ENCODE peak calls at places on chromosomes 1 and 21, in six cellular contexts. One of them, this sample, is unnamed.

GRCh38 chr1:68221971-68222355 is 10.4 kb downstream of the WLS start:
- DNase-seq in lower lobe of right lung: no peak
- DNase-seq in HFF-Myc: no peak
- DNase-seq in upper lobe of right lung: no peak
- DNase-seq in nephron progenitor cell: no peak
- DNase-seq in IMR-90: peak
- DNase-seq in this sample: no peak

GRCh38 chr1:110408488-110408887 is 994 bp upstream of the LAMTOR5 start:
- DNase-seq in lower lobe of right lung: no peak
- DNase-seq in HFF-Myc: no peak
- DNase-seq in upper lobe of right lung: no peak
- DNase-seq in nephron progenitor cell: no peak
- DNase-seq in IMR-90: no peak
- DNase-seq in this sample: no peak

GRCh38 chr21:44816761-44817505 is 929 bp downstream of the SUMO3 start:
- DNase-seq in lower lobe of right lung: no peak
- DNase-seq in HFF-Myc: no peak
- DNase-seq in upper lobe of right lung: no peak
- DNase-seq in nephron progenitor cell: no peak
- DNase-seq in IMR-90: no peak
- DNase-seq in this sample: no peak

GRCh38 chr1:156571261-156571958 is 955 bp downstream of the IQGAP3 start:
- DNase-seq in lower lobe of right lung: no peak
- DNase-seq in HFF-Myc: peak
- DNase-seq in upper lobe of right lung: no peak
- DNase-seq in nephron progenitor cell: no peak
- DNase-seq in IMR-90: peak
- DNase-seq in this sample: peak

GRCh38 chr1:40944326-40944725 is 35.2 kb upstream of the CTPS1 start:
- DNase-seq in lower lobe of right lung: no peak
- DNase-seq in HFF-Myc: no peak
- DNase-seq in upper lobe of right lung: no peak
- DNase-seq in nephron progenitor cell: no peak
- DNase-seq in IMR-90: peak
- DNase-seq in this sample: peak

GRCh38 chr1:169694304-169694703 is 17.1 kb downstream of the SELL start:
- DNase-seq in lower lobe of right lung: no peak
- DNase-seq in HFF-Myc: no peak
- DNase-seq in upper lobe of right lung: no peak
- DNase-seq in nephron progenitor cell: no peak
- DNase-seq in IMR-90: no peak
- DNase-seq in this sample: no peak

GRCh38 chr1:155052412-155053400 is 1.6 kb downstream of the ADAM15 start:
- DNase-seq in lower lobe of right lung: no peak
- DNase-seq in HFF-Myc: no peak
- DNase-seq in upper lobe of right lung: no peak
- DNase-seq in nephron progenitor cell: no peak
- DNase-seq in IMR-90: no peak
- DNase-seq in this sample: peak

GRCh38 chr1:234231061-234231892 is 142.0 kb upstream of the COA6 start:
- DNase-seq in lower lobe of right lung: no peak
- DNase-seq in HFF-Myc: no peak
- DNase-seq in upper lobe of right lung: no peak
- DNase-seq in nephron progenitor cell: no peak
- DNase-seq in IMR-90: no peak
- DNase-seq in this sample: no peak

GRCh38 chr1:234553241-234554156 is 56.5 kb downstream of the IRF2BP2 start:
- DNase-seq in lower lobe of right lung: no peak
- DNase-seq in HFF-Myc: peak
- DNase-seq in upper lobe of right lung: no peak
- DNase-seq in nephron progenitor cell: no peak
- DNase-seq in IMR-90: peak
- DNase-seq in this sample: no peak

GRCh38 chr1:15345711-15346355 is 63.9 kb upstream of the EFHD2 start:
- DNase-seq in lower lobe of right lung: peak
- DNase-seq in HFF-Myc: no peak
- DNase-seq in upper lobe of right lung: peak
- DNase-seq in nephron progenitor cell: no peak
- DNase-seq in IMR-90: no peak
- DNase-seq in this sample: no peak

GRCh38 chr1:235917267-235917811 is 50.6 kb upstream of the LYST start:
- DNase-seq in lower lobe of right lung: peak
- DNase-seq in HFF-Myc: peak
- DNase-seq in upper lobe of right lung: peak
- DNase-seq in nephron progenitor cell: no peak
- DNase-seq in IMR-90: peak
- DNase-seq in this sample: peak

GRCh38 chr1:109516872-109517271 is 7.3 kb upstream of the AMIGO1 start:
- DNase-seq in lower lobe of right lung: no peak
- DNase-seq in HFF-Myc: peak
- DNase-seq in upper lobe of right lung: no peak
- DNase-seq in nephron progenitor cell: no peak
- DNase-seq in IMR-90: peak
- DNase-seq in this sample: no peak

GRCh38 chr21:31349208-31349607 is 5.1 kb upstream of the TIAM1 start:
- DNase-seq in lower lobe of right lung: no peak
- DNase-seq in HFF-Myc: no peak
- DNase-seq in upper lobe of right lung: no peak
- DNase-seq in nephron progenitor cell: no peak
- DNase-seq in IMR-90: no peak
- DNase-seq in this sample: no peak

GRCh38 chr1:199447906-199448305 is 579.6 kb upstream of the NR5A2 start:
- DNase-seq in lower lobe of right lung: no peak
- DNase-seq in HFF-Myc: no peak
- DNase-seq in upper lobe of right lung: no peak
- DNase-seq in nephron progenitor cell: no peak
- DNase-seq in IMR-90: no peak
- DNase-seq in this sample: peak

GRCh38 chr1:203284411-203285208 is 20.7 kb upstream of the BTG2 start:
- DNase-seq in lower lobe of right lung: no peak
- DNase-seq in HFF-Myc: no peak
- DNase-seq in upper lobe of right lung: peak
- DNase-seq in nephron progenitor cell: no peak
- DNase-seq in IMR-90: no peak
- DNase-seq in this sample: no peak

GRCh38 chr1:86068841-86069756 is 87.5 kb downstream of the COL24A1 start:
- DNase-seq in lower lobe of right lung: no peak
- DNase-seq in HFF-Myc: no peak
- DNase-seq in upper lobe of right lung: no peak
- DNase-seq in nephron progenitor cell: no peak
- DNase-seq in IMR-90: peak
- DNase-seq in this sample: no peak

GRCh38 chr1:59903136-59903754 is 23.3 kb downstream of the CYP2J2 start:
- DNase-seq in lower lobe of right lung: no peak
- DNase-seq in HFF-Myc: no peak
- DNase-seq in upper lobe of right lung: no peak
- DNase-seq in nephron progenitor cell: peak
- DNase-seq in IMR-90: no peak
- DNase-seq in this sample: peak

GRCh38 chr1:162855461-162856150 is 5.4 kb downstream of the CCDC190 start:
- DNase-seq in lower lobe of right lung: no peak
- DNase-seq in HFF-Myc: no peak
- DNase-seq in upper lobe of right lung: no peak
- DNase-seq in nephron progenitor cell: no peak
- DNase-seq in IMR-90: peak
- DNase-seq in this sample: no peak

GRCh38 chr1:18256318-18257235 is 149.0 kb downstream of the IGSF21 start:
- DNase-seq in lower lobe of right lung: peak
- DNase-seq in HFF-Myc: peak
- DNase-seq in upper lobe of right lung: no peak
- DNase-seq in nephron progenitor cell: peak
- DNase-seq in IMR-90: no peak
- DNase-seq in this sample: peak

GRCh38 chr1:247536340-247536739 is at the start of gene OR2C3:
- DNase-seq in lower lobe of right lung: no peak
- DNase-seq in HFF-Myc: no peak
- DNase-seq in upper lobe of right lung: no peak
- DNase-seq in nephron progenitor cell: no peak
- DNase-seq in IMR-90: no peak
- DNase-seq in this sample: no peak

DNA sequence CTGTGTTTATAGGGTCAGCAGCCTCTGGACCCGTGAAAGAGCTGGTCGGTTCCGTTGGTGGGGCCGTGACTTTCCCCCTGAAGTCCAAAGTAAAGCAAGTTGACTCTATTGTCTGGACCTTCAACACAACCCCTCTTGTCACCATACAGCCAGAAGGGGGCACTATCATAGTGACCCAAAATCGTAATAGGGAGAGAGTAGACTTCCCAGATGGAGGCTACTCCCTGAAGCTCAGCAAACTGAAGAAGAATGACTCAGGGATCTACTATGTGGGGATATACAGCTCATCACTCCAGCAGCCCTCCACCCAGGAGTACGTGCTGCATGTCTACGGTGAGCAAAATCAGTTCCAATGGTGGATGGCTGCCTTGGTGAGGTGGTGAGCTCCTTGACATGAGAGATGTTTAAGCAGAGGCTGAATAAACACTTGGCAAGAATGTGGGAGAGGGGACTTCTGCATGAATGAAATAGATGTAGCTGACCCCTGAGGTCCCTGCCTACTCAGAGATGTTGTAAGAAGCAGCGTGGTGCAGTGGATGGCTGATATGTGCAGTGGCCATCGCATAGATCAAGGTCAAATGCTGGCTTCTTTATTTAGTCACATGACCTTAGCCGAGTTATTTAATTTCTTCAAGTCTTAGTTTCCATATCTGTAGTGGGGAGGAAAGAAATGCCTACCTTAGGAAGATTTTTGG is 9.3 kb downstream of the SLAMF7 start:
- DNase-seq in lower lobe of right lung: no peak
- DNase-seq in HFF-Myc: no peak
- DNase-seq in upper lobe of right lung: no peak
- DNase-seq in nephron progenitor cell: no peak
- DNase-seq in IMR-90: no peak
- DNase-seq in this sample: no peak
- TF ChIP-seq CTCF in lower lobe of right lung: no peak
- TF ChIP-seq CTCF in HFF-Myc: peak
- TF ChIP-seq CTCF in upper lobe of right lung: peak
- TF ChIP-seq CTCF in nephron progenitor cell: no peak
- TF ChIP-seq CTCF in IMR-90: no peak
- TF ChIP-seq CTCF in this sample: no peak

GRCh38 chr1:10947691-10948462 is 64.6 kb upstream of the TARDBP start:
- DNase-seq in lower lobe of right lung: no peak
- DNase-seq in HFF-Myc: no peak
- DNase-seq in upper lobe of right lung: no peak
- DNase-seq in nephron progenitor cell: no peak
- DNase-seq in IMR-90: no peak
- DNase-seq in this sample: no peak

GRCh38 chr1:10948463-10948775 is 64.0 kb upstream of the TARDBP start:
- DNase-seq in lower lobe of right lung: no peak
- DNase-seq in HFF-Myc: no peak
- DNase-seq in upper lobe of right lung: no peak
- DNase-seq in nephron progenitor cell: no peak
- DNase-seq in IMR-90: no peak
- DNase-seq in this sample: no peak

GRCh38 chr1:10951977-10952376 is 60.5 kb upstream of the TARDBP start:
- DNase-seq in lower lobe of right lung: no peak
- DNase-seq in HFF-Myc: no peak
- DNase-seq in upper lobe of right lung: no peak
- DNase-seq in nephron progenitor cell: no peak
- DNase-seq in IMR-90: no peak
- DNase-seq in this sample: no peak

GRCh38 chr1:10953505-10954193 is 58.8 kb upstream of the TARDBP start:
- DNase-seq in lower lobe of right lung: no peak
- DNase-seq in HFF-Myc: no peak
- DNase-seq in upper lobe of right lung: no peak
- DNase-seq in nephron progenitor cell: no peak
- DNase-seq in IMR-90: no peak
- DNase-seq in this sample: no peak

GRCh38 chr1:10950316-10951172 is 61.9 kb upstream of the TARDBP start:
- DNase-seq in lower lobe of right lung: no peak
- DNase-seq in HFF-Myc: peak
- DNase-seq in upper lobe of right lung: no peak
- DNase-seq in nephron progenitor cell: no peak
- DNase-seq in IMR-90: no peak
- DNase-seq in this sample: no peak
- TF ChIP-seq CTCF in lower lobe of right lung: no peak
- TF ChIP-seq CTCF in HFF-Myc: no peak
- TF ChIP-seq CTCF in upper lobe of right lung: no peak
- TF ChIP-seq CTCF in nephron progenitor cell: no peak
- TF ChIP-seq CTCF in IMR-90: no peak
- TF ChIP-seq CTCF in this sample: no peak

DNA sequence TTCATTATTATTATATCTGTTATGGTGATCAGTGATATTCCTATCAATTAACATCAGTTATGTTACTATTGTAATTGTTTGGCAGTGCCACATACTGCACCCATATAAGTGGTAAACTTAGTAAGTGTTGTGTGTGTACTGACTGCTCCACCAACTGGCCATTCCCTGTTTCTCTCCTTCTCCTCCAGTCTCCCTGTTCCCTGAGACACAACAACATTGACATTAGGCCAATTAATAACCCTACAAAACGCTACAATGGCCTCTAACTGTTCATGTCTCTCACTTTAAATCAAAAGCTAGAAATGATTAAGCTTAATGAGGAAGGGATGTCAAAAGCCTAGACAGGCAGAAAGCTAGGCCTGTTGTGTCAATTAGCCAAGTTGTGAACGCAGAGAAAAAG is 6.6 kb upstream of the THRAP3 start:
- DNase-seq in lower lobe of right lung: no peak
- DNase-seq in HFF-Myc: no peak
- DNase-seq in upper lobe of right lung: no peak
- DNase-seq in nephron progenitor cell: no peak
- DNase-seq in IMR-90: peak
- DNase-seq in this sample: peak
- TF ChIP-seq CTCF in lower lobe of right lung: no peak
- TF ChIP-seq CTCF in HFF-Myc: no peak
- TF ChIP-seq CTCF in upper lobe of right lung: peak
- TF ChIP-seq CTCF in nephron progenitor cell: no peak
- TF ChIP-seq CTCF in IMR-90: peak
- TF ChIP-seq CTCF in this sample: no peak

DNA sequence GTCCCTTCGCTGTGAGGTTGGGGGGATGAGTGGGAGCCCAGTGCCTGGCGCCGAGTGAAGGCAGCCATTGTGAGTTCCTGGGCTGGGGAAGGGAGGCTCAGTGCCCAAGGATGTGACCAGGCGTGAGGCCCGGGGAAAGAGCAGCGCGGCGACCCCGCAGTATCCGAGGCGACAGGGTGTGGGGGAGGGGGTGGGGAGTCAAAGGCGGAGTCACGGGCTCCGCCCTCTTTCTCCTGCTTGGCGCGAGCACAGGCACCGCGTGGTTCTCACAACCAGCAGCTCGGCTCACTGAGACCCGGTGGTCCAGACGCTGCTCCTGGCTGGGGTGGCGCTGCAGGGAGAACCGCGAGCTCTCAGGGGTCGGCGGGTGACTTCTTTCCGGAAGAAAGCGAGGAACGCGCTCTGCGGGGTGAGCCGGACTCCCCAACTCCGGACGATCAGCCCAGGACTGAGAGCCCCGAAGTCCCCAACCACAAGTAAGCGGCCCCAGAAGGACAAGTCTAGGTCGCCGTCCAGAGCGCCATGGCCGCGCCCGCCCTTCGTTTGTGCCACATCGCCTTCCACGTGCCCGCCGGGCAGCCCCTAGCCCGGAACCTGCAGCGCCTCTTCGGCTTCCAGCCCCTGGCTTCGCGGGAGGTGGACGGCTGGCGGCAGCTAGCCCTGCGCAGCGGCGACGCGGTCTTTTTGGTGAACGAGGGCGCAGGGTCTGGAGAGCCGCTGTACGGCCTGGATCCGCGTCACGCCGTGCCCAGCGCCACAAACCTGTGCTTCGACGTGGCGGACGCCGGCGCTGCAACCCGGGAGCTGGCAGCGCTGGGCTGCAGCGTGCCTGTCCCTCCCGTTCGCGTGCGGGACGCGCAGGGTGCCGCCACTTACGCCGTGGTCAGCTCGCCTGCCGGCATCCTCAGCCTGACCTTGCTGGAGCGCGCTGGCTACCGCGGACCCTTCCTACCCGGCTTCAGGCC is at the start of gene HPDL:
- DNase-seq in lower lobe of right lung: peak
- DNase-seq in HFF-Myc: peak
- DNase-seq in upper lobe of right lung: peak
- DNase-seq in nephron progenitor cell: peak
- DNase-seq in IMR-90: peak
- DNase-seq in this sample: peak
- TF ChIP-seq CTCF in lower lobe of right lung: no peak
- TF ChIP-seq CTCF in HFF-Myc: no peak
- TF ChIP-seq CTCF in upper lobe of right lung: no peak
- TF ChIP-seq CTCF in nephron progenitor cell: no peak
- TF ChIP-seq CTCF in IMR-90: no peak
- TF ChIP-seq CTCF in this sample: no peak

This sample was measured in Calu3.